ENCODE peak calls at places on chromosome 20, in ten cellular contexts. L is kidney tubule cell; R is PC-3; C is effector CD4-positive, alpha-beta T cell; I is neural crest cell; F is NB4; K is amniotic epithelial cell; B is SIG-M5; X is T-helper 1 cell; S is dorsolateral prefrontal cortex. W is an unnamed sample.

GRCh38 chr20:34374209-34374749 is 11.2 kb downstream of the ITCH start:
- DNase-seq in L (no peak), S (no peak), I (no peak), C (no peak), R (no peak), B (no peak), K (no peak), F (no peak), X (no peak), W (no peak)

GRCh38 chr20:43389231-43389630 is 68.5 kb upstream of the SRSF6 start:
- DNase-seq in X (no peak), I (no peak), F (no peak), L (no peak), K (no peak), B (no peak), S (no peak), R (no peak), C (no peak), W (no peak)

GRCh38 chr20:57714409-57715267 is 4.8 kb upstream of the PMEPA1 start:
- DNase-seq in K (peak; percentile 71), B (no peak), S (no peak), R (peak; percentile 98), X (no peak), F (no peak), I (no peak), L (peak; percentile 90), C (no peak), W (no peak)

GRCh38 chr20:50992733-50993457 is 30.0 kb downstream of the KCNG1 start:
- DNase-seq in I (peak; percentile 68), F (peak; percentile 89), R (peak; percentile 98), K (peak; percentile 88), B (no peak), L (peak; percentile 62), S (no peak), X (no peak), C (no peak), W (peak; percentile 90)

GRCh38 chr20:49865559-49865958 is 49.8 kb downstream of the SPATA2 start:
- DNase-seq in K (peak; percentile 90), B (no peak), R (no peak), F (no peak), L (no peak), C (no peak), I (no peak), S (no peak), X (no peak), W (no peak)

GRCh38 chr20:58634121-58634817 is 16.8 kb upstream of the STX16 start:
- DNase-seq in R (no peak), S (no peak), I (no peak), K (peak; percentile 92), C (no peak), L (no peak), X (no peak), B (no peak), F (no peak), W (no peak)

GRCh38 chr20:17646901-17647301 is 35.1 kb downstream of the RRBP1 start:
- DNase-seq in S (no peak), C (no peak), R (no peak), I (no peak), X (no peak), K (no peak), B (no peak), F (no peak), L (no peak), W (no peak)

GRCh38 chr20:2797136-2797983 is 3.1 kb downstream of the CPXM1 start:
- DNase-seq in I (no peak), X (no peak), F (no peak), L (no peak), K (no peak), S (no peak), C (no peak), R (no peak), B (no peak), W (no peak)

GRCh38 chr20:57066126-57066900 is 200.1 kb downstream of the BMP7 start:
- DNase-seq in B (no peak), K (no peak), L (no peak), C (no peak), X (no peak), S (no peak), F (no peak), I (no peak), R (peak; percentile 42), W (no peak)

GRCh38 chr20:48360338-48360698 is 467.5 kb downstream of the PREX1 start:
- DNase-seq in K (no peak), L (no peak), B (no peak), S (no peak), R (no peak), X (no peak), C (no peak), F (no peak), I (no peak), W (no peak)

GRCh38 chr20:57826731-57827287 is 117.0 kb upstream of the PMEPA1 start:
- DNase-seq in B (no peak), L (no peak), X (no peak), K (no peak), F (no peak), S (no peak), C (no peak), R (no peak), I (no peak), W (no peak)

GRCh38 chr20:3093861-3094361 is 9.4 kb upstream of the AVP start:
- DNase-seq in C (peak; percentile 35), K (no peak), L (no peak), F (peak; percentile 91), S (no peak), B (peak; percentile 38), I (no peak), R (no peak), X (no peak), W (peak; percentile 96)

GRCh38 chr20:5933802-5934436 is 16.4 kb downstream of the TRMT6 start:
- DNase-seq in F (peak; percentile 89), K (no peak), C (no peak), R (peak; percentile 62), I (no peak), B (no peak), X (no peak), S (no peak), L (peak; percentile 31), W (peak; percentile 60)

GRCh38 chr20:40978761-40979160 is 49.9 kb upstream of the TOP1 start:
- DNase-seq in S (no peak), K (no peak), R (no peak), I (no peak), L (no peak), X (no peak), B (no peak), F (no peak), C (no peak), W (no peak)

GRCh38 chr20:8385247-8385646 is 253.2 kb downstream of the PLCB1 start:
- DNase-seq in I (no peak), F (peak; percentile 66), C (no peak), K (no peak), B (no peak), L (peak; percentile 5), S (no peak), X (no peak), R (no peak), W (no peak)

GRCh38 chr20:8798505-8798904 is 270.4 kb upstream of the PLCB4 start:
- DNase-seq in I (no peak), R (no peak), X (no peak), B (no peak), L (no peak), S (no peak), K (peak; percentile 69), C (no peak), F (peak; percentile 3), W (no peak)

GRCh38 chr20:14449323-14449722 is 111.9 kb upstream of the FLRT3 start:
- DNase-seq in X (no peak), L (peak; percentile 63), I (no peak), F (no peak), C (no peak), K (peak; percentile 34), S (no peak), B (no peak), R (peak; percentile 91), W (no peak)

GRCh38 chr20:18628330-18628941 is 40.6 kb downstream of the DTD1 start:
- DNase-seq in F (no peak), X (no peak), K (no peak), L (peak; percentile 43), S (no peak), C (no peak), I (no peak), B (no peak), R (peak; percentile 56), W (peak; percentile 7)

GRCh38 chr20:16059841-16060240 is 513.4 kb downstream of the KIF16B start:
- DNase-seq in I (no peak), R (peak; percentile 55), F (no peak), S (no peak), C (no peak), X (no peak), B (no peak), K (no peak), L (no peak), W (no peak)

GRCh38 chr20:49276895-49277785 is 717 bp downstream of the ZNFX1 start:
- DNase-seq in K (no peak), C (peak; percentile 10), X (peak; percentile 21), R (peak; percentile 22), F (peak; percentile 48), S (no peak), L (peak; percentile 25), B (no peak), I (no peak), W (peak; percentile 24)

GRCh38 chr20:37305079-37305478 is 15.6 kb downstream of the MANBAL start:
- DNase-seq in F (no peak), S (no peak), C (no peak), L (no peak), B (no peak), K (no peak), R (no peak), X (no peak), I (no peak), W (no peak)

GRCh38 chr20:34037121-34037520 is 43.4 kb downstream of the RALY start:
- DNase-seq in S (no peak), L (no peak), R (no peak), B (no peak), F (peak; percentile 43), C (peak; percentile 19), I (no peak), X (peak; percentile 19), K (peak; percentile 24), W (no peak)

GRCh38 chr20:44040202-44040915 is 125.7 kb downstream of the TOX2 start:
- DNase-seq in F (no peak), X (no peak), B (no peak), I (no peak), R (no peak), C (no peak), L (no peak), K (no peak), S (no peak), W (no peak)

GRCh38 chr20:35434085-35435005 is 3.7 kb downstream of the GDF5 start:
- DNase-seq in S (no peak), C (no peak), X (no peak), R (no peak), I (no peak), L (no peak), B (no peak), K (no peak), F (no peak), W (no peak)

W was measured in KBM-7.